ENCODE peak calls at places on chromosome 14, in six cellular contexts. R is vagina; U is HepG2; N is CD8-positive, alpha-beta memory T cell; V is brain microvascular endothelial cell; X is pancreas. P is an unnamed sample.

GRCh38 chr14:23650506-23650905 is 14.3 kb downstream of the DHRS2 start:
- DNase-seq in R (no peak), U (no peak), N (no peak), V (no peak), X (no peak), P (no peak)

GRCh38 chr14:103543721-103544626 is 15.0 kb downstream of the TRMT61A start:
- DNase-seq in R (no peak), U (no peak), N (no peak), V (no peak), X (peak), P (peak)

GRCh38 chr14:84857129-84857528 is 672.8 kb upstream of the FLRT2 start:
- DNase-seq in R (no peak), U (no peak), N (no peak), V (no peak), X (no peak), P (no peak)

GRCh38 chr14:55814064-55814463 is 234.1 kb downstream of the KTN1 start:
- DNase-seq in R (no peak), U (no peak), N (no peak), V (no peak), X (no peak), P (no peak)

GRCh38 chr14:79856357-79856756 is 354.9 kb downstream of the DIO2 start:
- DNase-seq in R (no peak), U (no peak), N (no peak), V (peak), X (no peak), P (no peak)

GRCh38 chr14:105530446-105531087 is 4.2 kb downstream of the TMEM121 start:
- DNase-seq in R (no peak), U (no peak), N (no peak), V (no peak), X (no peak), P (no peak)

GRCh38 chr14:29459967-29460366 is 467.7 kb downstream of the PRKD1 start:
- DNase-seq in R (no peak), U (no peak), N (no peak), V (no peak), X (no peak), P (no peak)

GRCh38 chr14:99186956-99187690 is 84.9 kb downstream of the BCL11B start:
- DNase-seq in R (no peak), U (no peak), N (no peak), V (no peak), X (no peak), P (no peak)

GRCh38 chr14:58815046-58815701 is 177.4 kb downstream of the DACT1 start:
- DNase-seq in R (no peak), U (no peak), N (no peak), V (peak), X (no peak), P (no peak)

GRCh38 chr14:23028800-23029199 is 5.9 kb downstream of the PSMB5 start:
- DNase-seq in R (no peak), U (no peak), N (peak), V (no peak), X (no peak), P (no peak)

GRCh38 chr14:54669759-54670630 is 103.1 kb downstream of the SAMD4A start:
- DNase-seq in R (no peak), U (no peak), N (peak), V (peak), X (no peak), P (no peak)

GRCh38 chr14:78982551-78982950 is 812.4 kb downstream of the NRXN3 start:
- DNase-seq in R (no peak), U (no peak), N (no peak), V (no peak), X (no peak), P (no peak)

GRCh38 chr14:74501135-74501614 is 7.6 kb downstream of the ISCA2 start:
- DNase-seq in R (no peak), U (peak), N (no peak), V (peak), X (peak), P (peak)
- H3K27ac ChIP-seq in R (peak), U (no peak), N (no peak), V (no peak), X (no peak), P (no peak)

DNA sequence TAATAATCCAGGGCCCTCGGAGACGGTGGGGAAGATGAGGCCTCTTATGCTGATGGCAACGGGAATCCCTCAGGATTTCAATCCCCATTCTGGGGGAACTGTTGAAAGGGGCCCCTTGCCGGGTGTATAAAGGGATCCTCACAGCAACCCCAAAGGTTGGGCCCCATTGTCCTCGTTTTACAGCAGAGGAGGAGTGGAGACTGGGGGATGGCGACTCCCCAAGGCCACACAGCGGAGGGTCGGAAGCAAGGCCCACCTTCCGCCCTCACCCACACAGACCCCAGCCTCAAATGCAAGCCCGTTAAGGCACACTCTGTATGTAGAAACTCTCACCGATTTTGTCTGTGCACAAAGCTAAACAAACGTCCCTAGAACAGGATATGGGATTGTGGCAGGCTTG is 327.9 kb upstream of the DIO3 start:
- DNase-seq in R (no peak), U (no peak), N (no peak), V (no peak), X (no peak), P (no peak)
- H3K27ac ChIP-seq in R (no peak), U (no peak), N (no peak), V (no peak), X (no peak), P (no peak)

GRCh38 chr14:91315844-91316267 is 71.4 kb upstream of the GPR68 start:
- DNase-seq in R (no peak), U (no peak), N (peak), V (no peak), X (no peak), P (no peak)

GRCh38 chr14:91317381-91318313 is 73.1 kb upstream of the GPR68 start:
- DNase-seq in R (no peak), U (no peak), N (peak), V (no peak), X (peak), P (no peak)

GRCh38 chr14:91313852-91314251 is 69.3 kb upstream of the GPR68 start:
- DNase-seq in R (no peak), U (no peak), N (no peak), V (no peak), X (no peak), P (no peak)

GRCh38 chr14:91318911-91319310 is 74.4 kb upstream of the GPR68 start:
- DNase-seq in R (no peak), U (no peak), N (no peak), V (no peak), X (no peak), P (no peak)

GRCh38 chr14:91316761-91317160 is 72.3 kb upstream of the GPR68 start:
- DNase-seq in R (no peak), U (no peak), N (no peak), V (no peak), X (no peak), P (no peak)
- H3K27ac ChIP-seq in R (no peak), U (no peak), N (peak), V (no peak), X (no peak), P (no peak)

GRCh38 chr14:97604731-97605130 is 807.5 kb downstream of the VRK1 start:
- DNase-seq in R (no peak), U (no peak), N (no peak), V (no peak), X (no peak), P (no peak)
- H3K27ac ChIP-seq in R (no peak), U (no peak), N (no peak), V (no peak), X (no peak), P (no peak)

GRCh38 chr14:57254884-57255283 is 13.8 kb downstream of the EXOC5 start:
- DNase-seq in R (no peak), U (no peak), N (no peak), V (no peak), X (no peak), P (no peak)

GRCh38 chr14:57262117-57262516 is 6.6 kb downstream of the EXOC5 start:
- DNase-seq in R (no peak), U (no peak), N (no peak), V (no peak), X (no peak), P (no peak)

GRCh38 chr14:57261604-57262003 is 7.1 kb downstream of the EXOC5 start:
- DNase-seq in R (no peak), U (no peak), N (no peak), V (no peak), X (no peak), P (no peak)

DNA sequence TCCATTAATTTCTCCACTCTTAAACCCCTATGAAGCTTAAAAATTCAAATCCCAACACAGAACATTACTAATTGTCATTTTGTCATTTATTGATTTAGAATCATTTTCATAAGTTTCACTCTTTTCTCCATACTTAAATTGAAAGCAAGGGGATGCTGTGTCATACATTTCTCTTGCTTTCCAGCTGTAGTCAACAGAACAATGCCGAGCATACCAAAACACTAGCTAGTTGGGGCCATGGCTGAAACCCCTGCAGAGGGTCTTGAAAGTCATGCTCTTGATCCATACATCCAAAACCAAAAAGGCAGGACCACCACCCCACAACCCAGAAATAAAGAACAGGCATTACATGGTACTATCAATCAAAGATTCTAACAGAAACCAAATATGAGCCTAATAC is 9.0 kb downstream of the EXOC5 start:
- DNase-seq in R (no peak), U (no peak), N (no peak), V (no peak), X (no peak), P (no peak)
- H3K27ac ChIP-seq in R (no peak), U (no peak), N (no peak), V (no peak), X (no peak), P (no peak)

GRCh38 chr14:93976477-93977057 is at the start of gene ASB2:
- DNase-seq in R (no peak), U (no peak), N (no peak), V (no peak), X (no peak), P (no peak)
- H3K27ac ChIP-seq in R (peak), U (no peak), N (no peak), V (no peak), X (no peak), P (no peak)

DNA sequence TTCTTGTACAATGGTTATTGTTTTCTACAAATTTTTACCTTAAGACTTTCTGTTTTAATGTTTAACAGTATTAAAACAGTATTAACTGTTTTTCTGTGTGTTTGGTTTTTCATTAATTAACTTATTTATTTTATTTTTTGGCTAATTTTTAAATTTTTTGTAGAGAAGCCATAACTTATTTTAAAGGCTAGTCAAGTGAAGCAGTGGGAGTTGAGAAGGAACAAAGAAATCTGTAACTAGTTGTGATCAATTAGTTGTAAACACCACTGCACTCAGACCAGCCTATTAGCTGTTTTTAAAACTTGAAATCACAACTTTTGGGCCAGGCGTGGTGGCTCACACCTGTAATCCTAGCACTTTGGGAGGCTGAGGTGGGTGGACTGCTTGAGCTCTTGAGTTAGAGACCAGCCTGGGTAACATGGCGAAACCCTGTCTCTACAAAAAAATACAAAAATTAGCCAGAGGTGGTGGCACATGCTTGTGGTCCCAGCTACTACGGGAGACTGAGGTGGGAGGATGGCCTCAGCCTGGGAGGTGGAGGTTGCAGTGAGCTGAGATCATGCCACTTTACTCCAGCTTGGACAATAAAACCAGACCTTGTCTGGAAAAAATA is 50.9 kb upstream of the HECTD1 start:
- DNase-seq in R (no peak), U (no peak), N (no peak), V (no peak), X (no peak), P (no peak)
- H3K27ac ChIP-seq in R (no peak), U (peak), N (no peak), V (no peak), X (no peak), P (no peak)

GRCh38 chr14:64604001-64604400 is 54.2 kb downstream of the PPP1R36 start:
- DNase-seq in R (no peak), U (no peak), N (no peak), V (no peak), X (no peak), P (no peak)
- H3K27ac ChIP-seq in R (no peak), U (no peak), N (no peak), V (no peak), X (no peak), P (no peak)

P was measured in substantia nigra.